ENCODE peak calls at places on chromosomes 16 and 17, in eight cellular contexts. X, B, L, K, V, Z, E and H are unnamed samples.

GRCh38 chr16:30092373-30093010 is 768 bp upstream of the TBX6 start:
- DNase-seq in E (peak), Z (no peak), K (no peak), L (no peak), X (peak), V (peak), B (peak), H (no peak)

GRCh38 chr17:50151937-50152547 is 1.6 kb upstream of the PPP1R9B start:
- DNase-seq in E (peak), Z (peak), B (peak), K (no peak), L (no peak), X (peak), V (peak), H (peak)

GRCh38 chr17:48002208-48002919 is 31.5 kb downstream of the CDK5RAP3 start:
- DNase-seq in L (no peak), B (no peak), X (peak), E (no peak), Z (no peak), V (no peak), K (peak), H (no peak)

GRCh38 chr17:2712300-2713043 is 908 bp upstream of the CLUH start:
- DNase-seq in L (no peak), X (no peak), K (no peak), Z (no peak), E (no peak), B (no peak), V (no peak), H (no peak)

GRCh38 chr16:30997887-30998711 is 12.3 kb downstream of the STX1B start:
- DNase-seq in K (peak), X (no peak), E (no peak), Z (no peak), B (no peak), L (no peak), V (no peak), H (peak)

GRCh38 chr16:50821586-50821985 is 79.7 kb downstream of the CYLD start:
- DNase-seq in B (no peak), Z (no peak), L (no peak), X (no peak), K (no peak), E (no peak), V (no peak), H (no peak)

GRCh38 chr16:31461921-31462804 is 2.9 kb downstream of the ARMC5 start:
- DNase-seq in E (no peak), L (no peak), Z (no peak), V (no peak), B (no peak), X (no peak), K (no peak), H (no peak)

GRCh38 chr16:67562526-67562917 is at the start of gene CTCF:
- DNase-seq in X (peak), E (peak), V (no peak), K (no peak), B (peak), Z (peak), L (peak), H (no peak)

GRCh38 chr17:50079334-50080095 is 15.6 kb upstream of the PDK2 start:
- DNase-seq in B (no peak), K (no peak), Z (no peak), L (no peak), E (no peak), V (no peak), X (no peak), H (no peak)

GRCh38 chr16:66874079-66874775 is 6.1 kb upstream of the PDP2 start:
- DNase-seq in E (no peak), K (no peak), Z (no peak), X (no peak), B (no peak), L (no peak), V (no peak), H (no peak)

GRCh38 chr17:3037259-3037658 is 26.1 kb downstream of the OR1D5 start:
- DNase-seq in L (no peak), B (no peak), V (no peak), X (no peak), Z (no peak), E (no peak), K (no peak), H (no peak)

GRCh38 chr16:30490210-30490609 is 17.7 kb downstream of the ITGAL start:
- DNase-seq in L (no peak), Z (no peak), E (no peak), K (no peak), B (no peak), X (no peak), V (no peak), H (no peak)

GRCh38 chr17:63930951-63931575 is 1.1 kb downstream of the CD79B start:
- DNase-seq in K (no peak), V (peak), L (no peak), E (no peak), X (peak), B (peak), Z (no peak), H (no peak)

GRCh38 chr17:2215616-2216364 is 87.8 kb downstream of the SMG6 start:
- DNase-seq in L (peak), X (peak), V (peak), B (peak), K (peak), E (no peak), Z (no peak), H (peak)

GRCh38 chr16:106623-107324 is 28.7 kb downstream of the MPG start:
- DNase-seq in B (no peak), E (peak), V (peak), Z (no peak), K (peak), X (peak), L (no peak), H (no peak)

GRCh38 chr16:71542377-71542776 is 16.2 kb downstream of the CHST4 start:
- DNase-seq in K (no peak), E (no peak), L (peak), B (no peak), Z (peak), X (peak), V (peak), H (no peak)

GRCh38 chr17:43444223-43445008 is 39.4 kb upstream of the DHX8 start:
- DNase-seq in X (peak), V (no peak), L (no peak), Z (no peak), K (no peak), B (no peak), E (no peak), H (no peak)

GRCh38 chr17:62950067-62950466 is 16.0 kb upstream of the TANC2 start:
- DNase-seq in B (no peak), L (no peak), Z (no peak), E (no peak), X (peak), K (no peak), V (no peak), H (peak)

GRCh38 chr17:49496866-49497146 is 1.7 kb downstream of the NGFR start:
- DNase-seq in V (no peak), K (no peak), B (no peak), E (no peak), X (no peak), Z (no peak), L (no peak), H (no peak)

GRCh38 chr16:26240807-26241206 is 549.0 kb downstream of the HS3ST4 start:
- DNase-seq in E (no peak), L (no peak), Z (no peak), X (no peak), K (no peak), V (no peak), B (no peak), H (no peak)

GRCh38 chr17:61307905-61308886 is 91.4 kb upstream of the TBX2 start:
- DNase-seq in E (no peak), Z (no peak), X (peak), B (no peak), L (no peak), K (peak), V (no peak), H (peak)

GRCh38 chr17:40566027-40566426 is 755 bp upstream of the CCR7 start:
- DNase-seq in E (no peak), Z (no peak), B (no peak), K (no peak), X (no peak), L (no peak), V (peak), H (no peak)

GRCh38 chr17:5587431-5588032 is 3.2 kb upstream of the NLRP1 start:
- DNase-seq in X (peak), V (peak), E (peak), B (no peak), L (no peak), Z (no peak), K (peak), H (no peak)

GRCh38 chr16:35171106-35171505 is 1711.7 kb downstream of the TP53TG3F start:
- DNase-seq in B (no peak), E (no peak), Z (no peak), K (no peak), V (no peak), L (no peak), X (no peak), H (no peak)

GRCh38 chr17:30248786-30249185 is 13.3 kb upstream of the SLC6A4 start:
- DNase-seq in E (no peak), V (no peak), Z (no peak), X (peak), B (no peak), L (no peak), K (no peak), H (no peak)

GRCh38 chr17:73641779-73642580 is 2.3 kb downstream of the SDK2 start:
- DNase-seq in K (no peak), L (no peak), E (no peak), Z (no peak), B (no peak), V (no peak), X (no peak), H (no peak)

GRCh38 chr16:89168381-89169189 is 3.0 kb upstream of the CDH15 start:
- DNase-seq in X (no peak), E (no peak), V (no peak), K (no peak), L (no peak), B (no peak), Z (no peak), H (no peak)

GRCh38 chr17:13333661-13334060 is 268.1 kb downstream of the HS3ST3A1 start:
- DNase-seq in Z (no peak), K (no peak), V (no peak), E (no peak), L (no peak), B (no peak), X (no peak), H (no peak)

GRCh38 chr17:16986391-16986790 is 14.5 kb upstream of the TNFRSF13B start:
- DNase-seq in E (no peak), V (no peak), B (no peak), K (peak), X (no peak), Z (no peak), L (no peak), H (no peak)